ENCODE peak calls at places on chromosomes 1 and 21, in four cellular contexts. H is HCT116, F is A549, D is HL-60. S is an unnamed sample.

GRCh38 chr1:87805661-87806376 is 477.1 kb downstream of the LMO4 start:
- DNase-seq in H (peak), F (peak), D (no peak), S (no peak)

GRCh38 chr1:112849425-112849966 is 106.5 kb downstream of the SLC16A1 start:
- DNase-seq in H (no peak), F (peak), D (no peak), S (peak)

GRCh38 chr1:31505884-31506497 is 70.3 kb upstream of the TINAGL1 start:
- DNase-seq in H (no peak), F (no peak), D (peak), S (no peak)

GRCh38 chr1:245978915-245979314 is 528.2 kb downstream of the SMYD3 start:
- DNase-seq in H (no peak), F (no peak), D (no peak), S (no peak)

GRCh38 chr1:79726321-79726720 is 719.8 kb upstream of the ADGRL4 start:
- DNase-seq in H (no peak), F (no peak), D (no peak), S (no peak)

GRCh38 chr1:233704125-233704881 is 90.4 kb downstream of the KCNK1 start:
- DNase-seq in H (no peak), F (peak), D (no peak), S (no peak)

GRCh38 chr1:68128157-68128556 is 77.7 kb upstream of the DIRAS3 start:
- DNase-seq in H (no peak), F (no peak), D (no peak), S (no peak)

GRCh38 chr1:194071200-194071599 is 884.8 kb upstream of the B3GALT2 start:
- DNase-seq in H (no peak), F (no peak), D (no peak), S (no peak)

GRCh38 chr1:91877574-91878208 is 8.3 kb downstream of the TGFBR3 start:
- DNase-seq in H (no peak), F (no peak), D (no peak), S (no peak)

GRCh38 chr1:39102537-39103320 is 76.6 kb downstream of the NDUFS5 start:
- DNase-seq in H (peak), F (peak), D (peak), S (peak)

GRCh38 chr1:99600782-99601181 is 45.1 kb upstream of the PALMD start:
- DNase-seq in H (no peak), F (peak), D (no peak), S (no peak)

GRCh38 chr1:169100208-169100882 is 6.1 kb upstream of the ATP1B1 start:
- DNase-seq in H (no peak), F (no peak), D (no peak), S (no peak)

GRCh38 chr1:166165661-166166399 is 971 bp downstream of the FAM78B start:
- DNase-seq in H (no peak), F (peak), D (no peak), S (peak)

GRCh38 chr1:154945160-154945961 is 8.8 kb upstream of the PMVK start:
- DNase-seq in H (no peak), F (no peak), D (no peak), S (no peak)

GRCh38 chr1:62687421-62687902 is 724 bp downstream of the DOCK7 start:
- DNase-seq in H (no peak), F (peak), D (peak), S (no peak)

GRCh38 chr1:111402083-111402482 is 25.5 kb downstream of the OVGP1 start:
- DNase-seq in H (no peak), F (no peak), D (no peak), S (no peak)

GRCh38 chr1:235417101-235417697 is 50.0 kb downstream of the TBCE start:
- DNase-seq in H (no peak), F (peak), D (peak), S (peak)

GRCh38 chr1:41496080-41497055 is 11.9 kb upstream of the EDN2 start:
- DNase-seq in H (peak), F (peak), D (peak), S (peak)

GRCh38 chr1:154427173-154428139 is 22.3 kb downstream of the IL6R start:
- DNase-seq in H (no peak), F (no peak), D (no peak), S (no peak)

GRCh38 chr1:193479187-193479586 is 292.8 kb upstream of the B3GALT2 start:
- DNase-seq in H (no peak), F (no peak), D (peak), S (no peak)

GRCh38 chr1:189805735-189806134 is 671.9 kb downstream of the BRINP3 start:
- DNase-seq in H (no peak), F (no peak), D (no peak), S (no peak)

GRCh38 chr1:59718064-59718988 is 96.4 kb upstream of the HOOK1 start:
- DNase-seq in H (peak), F (no peak), D (no peak), S (peak)

GRCh38 chr1:156421062-156421938 is 52.3 kb downstream of the RHBG start:
- DNase-seq in H (peak), F (peak), D (peak), S (peak)

GRCh38 chr21:42381347-42381984 is 14.4 kb downstream of the TMPRSS3 start:
- DNase-seq in H (peak), F (peak), D (peak), S (peak)

GRCh38 chr1:153538315-153538821 is 2.4 kb downstream of the S100A5 start:
- DNase-seq in H (no peak), F (no peak), D (no peak), S (peak)

GRCh38 chr1:185244015-185244747 is 72.9 kb downstream of the IVNS1ABP start:
- DNase-seq in H (no peak), F (peak), D (no peak), S (no peak)

GRCh38 chr1:152926091-152926490 is 17.7 kb downstream of the IVL start:
- DNase-seq in H (peak), F (peak), D (no peak), S (peak)

GRCh38 chr1:214044438-214045214 is 56.9 kb downstream of the PROX1 start:
- DNase-seq in H (no peak), F (peak), D (no peak), S (peak)
- TF ChIP-seq REST in H (no peak), F (no peak), D (no peak), S (no peak)

GRCh38 chr1:175130649-175131045 is 61.9 kb downstream of the KIAA0040 start:
- DNase-seq in H (no peak), F (no peak), D (no peak), S (no peak)

GRCh38 chr1:175128523-175128922 is 60.9 kb downstream of the TNN start:
- DNase-seq in H (no peak), F (no peak), D (no peak), S (no peak)

GRCh38 chr1:175129997-175130648 is 62.5 kb downstream of the KIAA0040 start:
- DNase-seq in H (no peak), F (no peak), D (no peak), S (peak)

GRCh38 chr1:175129182-175129581 is 61.5 kb downstream of the TNN start:
- DNase-seq in H (no peak), F (no peak), D (no peak), S (peak)

DNA sequence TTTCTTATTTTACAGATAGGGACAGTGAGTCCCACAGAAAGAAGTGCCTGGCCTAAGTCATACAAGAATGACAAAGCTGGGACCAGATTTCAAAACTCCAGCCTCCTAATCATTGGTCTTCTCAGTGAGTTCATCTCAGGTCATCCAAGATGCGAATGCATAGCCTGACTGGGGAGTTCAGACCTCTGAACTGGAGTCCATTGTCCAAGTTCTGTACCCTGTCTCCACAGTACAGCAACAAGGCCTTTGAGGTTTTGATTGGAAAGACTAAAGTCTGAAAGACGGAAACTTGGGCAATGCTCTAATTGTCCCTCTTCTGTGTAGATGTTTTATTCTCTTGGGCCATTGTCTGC is 62.0 kb downstream of the TNN start:
- DNase-seq in H (no peak), F (no peak), D (no peak), S (no peak)
- TF ChIP-seq REST in H (no peak), F (no peak), D (no peak), S (no peak)

DNA sequence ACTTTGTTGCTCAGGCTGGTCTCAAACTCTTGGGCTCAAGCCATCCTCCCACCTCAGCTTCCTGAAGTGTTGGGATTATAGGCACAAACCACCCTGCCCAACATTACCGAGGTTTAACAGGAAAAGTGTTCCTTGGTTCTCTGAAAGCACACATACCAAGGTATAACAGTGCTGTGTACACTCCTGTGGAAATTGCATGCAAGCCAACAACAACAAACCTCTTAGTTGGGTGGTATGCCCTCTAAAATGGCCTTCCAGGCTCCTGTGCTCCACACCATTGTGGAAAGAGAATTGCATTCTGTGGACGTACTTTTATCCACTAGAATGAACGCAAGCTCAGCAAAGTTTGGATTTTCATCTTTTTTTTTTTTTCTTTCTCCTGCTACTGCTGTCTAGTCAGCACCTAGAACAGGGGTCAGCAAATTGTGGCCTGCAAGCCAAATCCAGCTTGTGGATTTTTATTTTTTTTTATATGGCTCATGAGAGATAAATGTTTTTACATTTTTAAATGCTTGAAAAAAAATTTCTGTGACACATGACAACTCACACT is 192.2 kb upstream of the TNR start:
- DNase-seq in H (no peak), F (no peak), D (no peak), S (no peak)
- TF ChIP-seq REST in H (no peak), F (no peak), D (no peak), S (no peak)

GRCh38 chr1:206556748-206557635 is 49.7 kb downstream of the RASSF5 start:
- DNase-seq in H (no peak), F (peak), D (peak), S (peak)

GRCh38 chr1:206556047-206556747 is 48.9 kb downstream of the RASSF5 start:
- DNase-seq in H (no peak), F (no peak), D (no peak), S (no peak)

GRCh38 chr1:206554201-206554600 is 46.9 kb downstream of the RASSF5 start:
- DNase-seq in H (no peak), F (no peak), D (no peak), S (no peak)

GRCh38 chr1:206554833-206555472 is 47.6 kb downstream of the RASSF5 start:
- DNase-seq in H (no peak), F (no peak), D (no peak), S (no peak)

GRCh38 chr1:206555473-206555935 is 48.2 kb downstream of the RASSF5 start:
- DNase-seq in H (no peak), F (no peak), D (no peak), S (peak)
- TF ChIP-seq REST in H (no peak), F (no peak), D (no peak), S (no peak)

S was measured in GM23338.